ENCODE peak calls at places on chromosome 17, in seven cellular contexts. M is heart left ventricle, N is fibroblast of lung, L is tibial nerve, H is OCI-LY7, T is gastrocnemius medialis, Q is GM12878. O is an unnamed sample.

GRCh38 chr17:31919802-31920525 is 16.8 kb upstream of the SUZ12 start:
- DNase-seq in M (no peak), H (no peak), N (peak; percentile 82), Q (no peak), T (no peak), L (no peak), O (no peak)

GRCh38 chr17:58710948-58711552 is 18.6 kb downstream of the RAD51C start:
- DNase-seq in H (peak; percentile 70), L (no peak), M (no peak), T (no peak), N (peak; percentile 41), Q (no peak), O (peak; percentile 54)

GRCh38 chr17:74861554-74862107 is 1.9 kb upstream of the GRIN2C start:
- DNase-seq in N (no peak), H (no peak), M (no peak), L (no peak), Q (no peak), T (no peak), O (no peak)

GRCh38 chr17:44865231-44865660 is 17.6 kb downstream of the HIGD1B start:
- DNase-seq in L (peak; percentile 31), T (peak; percentile 31), M (peak; percentile 64), Q (no peak), N (peak; percentile 51), H (peak; percentile 77), O (peak; percentile 71)

GRCh38 chr17:67033613-67034012 is 10.7 kb upstream of the CACNG1 start:
- DNase-seq in Q (no peak), M (no peak), L (no peak), N (no peak), H (no peak), T (no peak), O (no peak)

GRCh38 chr17:77701996-77702395 is 256.5 kb upstream of the TNRC6C start:
- DNase-seq in Q (no peak), H (no peak), L (no peak), N (no peak), M (no peak), T (no peak), O (no peak)

GRCh38 chr17:27529230-27529796 is 73.1 kb downstream of the KSR1 start:
- DNase-seq in Q (no peak), T (no peak), H (peak; percentile 25), N (peak; percentile 56), M (no peak), L (no peak), O (no peak)

GRCh38 chr17:56320443-56320842 is 167.2 kb downstream of the ANKFN1 start:
- DNase-seq in T (no peak), N (no peak), M (no peak), H (no peak), L (no peak), Q (no peak), O (no peak)

GRCh38 chr17:67441052-67441738 is 64.1 kb downstream of the PITPNC1 start:
- DNase-seq in H (peak; percentile 85), N (peak; percentile 75), T (no peak), L (no peak), M (no peak), Q (no peak), O (peak; percentile 61)

GRCh38 chr17:82231562-82232321 is 2.9 kb downstream of the SLC16A3 start:
- DNase-seq in Q (no peak), L (peak; percentile 44), N (peak; percentile 50), T (peak; percentile 81), H (no peak), M (peak; percentile 86), O (peak; percentile 77)
- H3K27ac ChIP-seq in Q (peak overlapping the region; percentile 73), L (peak overlapping the region; percentile 95), N (peak overlapping the region; percentile 69), T (peak overlapping the region; percentile 94), H (no peak overlapping the region), M (peak overlapping the region; percentile 96), O (peak overlapping the region; percentile 94)

DNA sequence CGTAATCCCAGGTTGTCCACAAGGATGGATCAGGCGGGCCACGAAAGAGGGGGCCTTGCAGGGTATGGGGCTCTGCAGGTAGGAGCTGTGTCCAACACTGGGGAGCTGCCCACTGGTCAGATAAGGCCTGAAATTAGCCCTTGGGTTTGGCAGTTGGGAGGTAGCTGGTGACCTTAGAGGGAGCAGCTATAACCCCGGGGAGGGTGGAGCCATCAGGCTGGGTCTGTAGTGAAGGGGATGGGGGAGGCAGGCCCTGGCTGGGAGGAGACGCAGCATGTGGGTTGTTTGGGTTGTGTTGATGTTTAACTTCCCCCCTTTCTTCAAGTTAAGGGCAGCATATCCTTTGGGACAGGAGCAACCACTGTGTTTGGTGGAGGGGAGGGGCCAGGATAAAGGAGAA is 5.9 kb downstream of the MLLT6 start:
- DNase-seq in N (no peak), T (no peak), H (no peak), M (no peak), Q (no peak), L (no peak), O (no peak)
- H3K36me3 ChIP-seq in N (peaks cover 10% of the 10 kb centered on the region), T (no peaks in the 10 kb centered on the region), H (peaks cover 88% of the 10 kb centered on the region), M (peaks cover 85% of the 10 kb centered on the region), Q (peaks cover 22% of the 10 kb centered on the region), L (peaks cover 5% of the 10 kb centered on the region), O (peaks cover 13% of the 10 kb centered on the region)

DNA sequence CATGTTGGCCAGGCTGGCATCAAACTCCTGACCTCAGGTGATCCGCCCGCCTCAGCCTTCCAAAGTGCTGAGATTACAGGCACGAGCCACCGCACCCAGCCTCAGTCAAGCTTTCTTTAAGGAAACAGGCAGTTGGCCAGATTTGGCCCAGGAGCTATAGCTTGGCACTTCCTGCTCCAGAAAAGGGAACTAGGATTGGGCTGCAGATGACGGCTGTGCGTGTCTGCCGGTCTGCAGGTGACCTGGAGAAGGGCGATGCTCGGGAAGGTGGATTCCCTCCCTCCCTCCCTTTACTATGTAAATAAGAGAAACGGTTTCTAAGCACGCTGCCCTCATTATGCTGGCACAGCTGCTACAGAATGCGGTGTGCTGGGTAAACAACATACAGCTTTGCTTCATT is 215.9 kb downstream of the RPTOR start:
- DNase-seq in L (no peak), Q (peak; percentile 40), N (no peak), H (peak; percentile 88), T (no peak), M (no peak), O (peak; percentile 77)
- H3K27ac ChIP-seq in L (no peak overlapping the region), Q (peak overlapping the region; percentile 43), N (no peak overlapping the region), H (peak overlapping the region; percentile 83), T (no peak overlapping the region), M (no peak overlapping the region), O (no peak overlapping the region)

DNA sequence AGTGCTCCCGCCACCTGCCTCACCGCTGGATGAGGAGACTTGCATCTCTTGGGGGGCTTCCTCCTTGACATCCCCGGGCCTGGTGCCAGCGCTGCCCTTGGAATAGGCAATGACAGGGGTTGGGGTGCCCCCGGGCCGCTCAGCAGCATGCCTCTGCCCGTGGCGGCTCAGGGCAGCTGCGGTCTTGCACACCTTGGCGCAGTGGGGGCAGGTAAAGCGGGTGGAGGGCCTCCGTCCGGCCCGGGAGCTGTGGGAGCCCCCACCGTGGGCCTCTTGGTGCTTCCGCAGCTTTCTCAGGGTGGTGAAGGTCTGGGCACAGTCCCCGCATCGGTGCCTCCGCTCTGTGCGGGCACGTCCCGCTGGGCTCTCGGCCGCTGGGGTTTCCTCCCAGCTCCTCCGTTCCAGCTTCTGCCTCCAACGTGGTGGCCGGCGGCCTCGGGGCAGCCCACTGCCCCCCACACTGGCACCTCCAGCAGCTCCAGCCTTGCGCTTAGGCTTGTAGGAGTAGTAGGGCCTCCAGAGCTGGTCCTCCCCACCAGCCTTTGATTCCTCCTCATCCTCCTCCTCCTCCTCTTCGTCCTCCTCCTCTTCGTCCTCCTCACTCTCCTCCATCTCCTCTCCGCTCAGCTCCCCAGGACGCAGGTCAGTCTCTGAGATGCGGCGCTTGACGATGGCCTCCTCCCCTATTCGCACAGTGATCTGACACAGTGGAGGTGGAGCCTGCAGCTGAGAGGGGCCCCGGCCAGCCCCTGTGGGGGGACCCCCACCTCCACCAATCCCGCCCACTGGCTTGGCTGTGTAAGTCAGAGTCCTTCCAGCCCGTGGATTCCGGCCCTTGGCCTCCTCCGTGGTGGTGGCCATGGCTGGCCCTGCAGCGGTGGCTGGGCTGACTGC is 16.7 kb downstream of the ZBTB4 start:
- DNase-seq in H (no peak), N (no peak), T (no peak), Q (no peak), L (no peak), M (peak; percentile 25), O (no peak)
- H3K36me3 ChIP-seq in H (peaks cover 4% of the 10 kb centered on the region), N (peaks cover 22% of the 10 kb centered on the region), T (no peaks in the 10 kb centered on the region), Q (peaks cover 5% of the 10 kb centered on the region), L (peaks cover 9% of the 10 kb centered on the region), M (peaks cover 49% of the 10 kb centered on the region), O (peaks cover 8% of the 10 kb centered on the region)

GRCh38 chr17:76141212-76142043 is at the start of gene FOXJ1:
- DNase-seq in L (peak; percentile 78), Q (peak; percentile 48), M (peak; percentile 86), T (peak; percentile 86), H (peak; percentile 90), N (peak; percentile 75), O (peak; percentile 91)
- H3K27ac ChIP-seq in L (no peak within 1 kb of the TSS), Q (no peak within 1 kb of the TSS), M (no peak within 1 kb of the TSS), T (no peak within 1 kb of the TSS), H (no peak within 1 kb of the TSS), N (no peak within 1 kb of the TSS), O (no peak within 1 kb of the TSS)

DNA sequence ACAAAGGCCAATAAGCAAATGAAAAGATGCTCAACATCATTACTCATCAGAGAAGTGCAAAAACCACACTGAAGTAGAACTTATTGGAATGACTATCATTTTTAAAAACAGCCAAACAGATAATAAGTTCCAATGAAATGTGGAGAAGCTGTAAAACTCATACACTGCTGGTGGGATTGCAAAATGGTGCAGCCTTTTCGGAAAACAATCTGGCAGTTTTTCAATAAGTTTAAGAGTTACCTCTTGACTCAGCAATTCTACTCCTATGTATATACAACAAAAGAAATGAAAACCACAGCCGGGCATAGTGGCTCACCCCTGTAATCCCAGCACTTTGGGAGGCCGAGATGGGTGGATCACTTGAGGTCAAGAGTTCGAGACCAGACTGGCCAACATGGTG is 49.3 kb downstream of the AKAP10 start:
- DNase-seq in N (peak; percentile 71), L (no peak), Q (no peak), T (no peak), H (no peak), M (no peak), O (no peak)
- H3K36me3 ChIP-seq in N (peaks cover 5% of the 10 kb centered on the region), L (peaks cover 8% of the 10 kb centered on the region), Q (no peaks in the 10 kb centered on the region), T (no peaks in the 10 kb centered on the region), H (peaks cover 93% of the 10 kb centered on the region), M (peaks cover 100% of the 10 kb centered on the region), O (peaks cover 3% of the 10 kb centered on the region)

GRCh38 chr17:17928422-17929386 is 43.5 kb downstream of the TOM1L2 start:
- DNase-seq in H (no peak), Q (no peak), N (peak; percentile 75), T (no peak), L (no peak), M (no peak), O (no peak)
- H3K27ac ChIP-seq in H (no peak overlapping the region), Q (no peak overlapping the region), N (no peak overlapping the region), T (no peak overlapping the region), L (peak overlapping the region; percentile 93), M (peak overlapping the region; percentile 80), O (no peak overlapping the region)

GRCh38 chr17:78818932-78819331 is 21.7 kb downstream of the USP36 start:
- DNase-seq in N (no peak), H (no peak), T (no peak), Q (no peak), M (no peak), L (no peak), O (peak; percentile 45)
- H3K36me3 ChIP-seq in N (peaks cover 32% of the 10 kb centered on the region), H (peaks cover 96% of the 10 kb centered on the region), T (no peaks in the 10 kb centered on the region), Q (peaks cover 45% of the 10 kb centered on the region), M (peaks cover 99% of the 10 kb centered on the region), L (peaks cover 37% of the 10 kb centered on the region), O (peaks cover 16% of the 10 kb centered on the region)